ENCODE peak calls at places on chromosome 6, in six cellular contexts. P is lower leg skin, Q is body of pancreas, W is left lung, E is AG10803, Z is mammary epithelial cell. B is an unnamed sample.

GRCh38 chr6:376823-377571 is 14.6 kb upstream of the IRF4 start:
- DNase-seq in P (no peak), Q (no peak), W (no peak), E (no peak), Z (no peak), B (no peak)

GRCh38 chr6:122947355-122947754 is 48.7 kb upstream of the CLVS2 start:
- DNase-seq in P (no peak), Q (no peak), W (no peak), E (no peak), Z (peak; percentile 7), B (peak; percentile 35)

GRCh38 chr6:146543940-146544661 is 468 bp downstream of the RAB32 start:
- DNase-seq in P (peak; percentile 89), Q (peak; percentile 62), W (peak; percentile 46), E (peak; percentile 64), Z (peak; percentile 48), B (peak; percentile 53)

GRCh38 chr6:39411465-39411864 is 89.0 kb upstream of the KCNK16 start:
- DNase-seq in P (no peak), Q (no peak), W (no peak), E (peak; percentile 59), Z (peak; percentile 71), B (peak; percentile 57)

GRCh38 chr6:106568518-106568917 is 60.8 kb downstream of the RTN4IP1 start:
- DNase-seq in P (no peak), Q (no peak), W (no peak), E (no peak), Z (peak; percentile 53), B (no peak)

GRCh38 chr6:69957990-69958559 is 91.7 kb downstream of the COL19A1 start:
- DNase-seq in P (no peak), Q (no peak), W (no peak), E (no peak), Z (no peak), B (peak; percentile 1)

GRCh38 chr6:129050086-129050485 is 167.1 kb downstream of the LAMA2 start:
- DNase-seq in P (no peak), Q (no peak), W (no peak), E (peak; percentile 51), Z (peak; percentile 8), B (no peak)

GRCh38 chr6:156175971-156176421 is 601.2 kb upstream of the ARID1B start:
- DNase-seq in P (no peak), Q (peak; percentile 46), W (no peak), E (no peak), Z (no peak), B (no peak)

GRCh38 chr6:96990462-96990861 is 65.9 kb downstream of the KLHL32 start:
- DNase-seq in P (no peak), Q (no peak), W (no peak), E (no peak), Z (no peak), B (no peak)

GRCh38 chr6:37222125-37222967 is 35.2 kb upstream of the TBC1D22B start:
- DNase-seq in P (peak; percentile 91), Q (peak; percentile 94), W (peak; percentile 90), E (peak; percentile 64), Z (peak; percentile 93), B (peak; percentile 89)

GRCh38 chr6:54958446-54958845 is 111.9 kb downstream of the FAM83B start:
- DNase-seq in P (no peak), Q (no peak), W (no peak), E (no peak), Z (no peak), B (no peak)

GRCh38 chr6:73694711-73695411 is 1.1 kb upstream of the CD109 start:
- DNase-seq in P (no peak), Q (no peak), W (no peak), E (peak; percentile 71), Z (peak; percentile 82), B (peak; percentile 56)

GRCh38 chr6:25963426-25964123 is 973 bp downstream of the TRIM38 start:
- DNase-seq in P (peak; percentile 40), Q (peak; percentile 12), W (no peak), E (peak; percentile 20), Z (peak; percentile 64), B (peak; percentile 49)

GRCh38 chr6:43807228-43808061 is 37.4 kb downstream of the VEGFA start:
- DNase-seq in P (no peak), Q (peak; percentile 69), W (no peak), E (no peak), Z (no peak), B (peak; percentile 12)

GRCh38 chr6:98179606-98180005 is 654.8 kb upstream of the POU3F2 start:
- DNase-seq in P (peak; percentile 70), Q (no peak), W (no peak), E (no peak), Z (no peak), B (no peak)

GRCh38 chr6:81894788-81895221 is 142.3 kb upstream of the TENT5A start:
- DNase-seq in P (peak; percentile 86), Q (no peak), W (no peak), E (peak; percentile 23), Z (no peak), B (no peak)

GRCh38 chr6:150037526-150038201 is 12.3 kb upstream of the RAET1L start:
- DNase-seq in P (no peak), Q (no peak), W (no peak), E (no peak), Z (no peak), B (no peak)

GRCh38 chr6:125188037-125188436 is 34.5 kb downstream of the TPD52L1 start:
- DNase-seq in P (no peak), Q (no peak), W (no peak), E (peak; percentile 30), Z (no peak), B (peak; percentile 67)

GRCh38 chr6:158081657-158081935 is 86.5 kb downstream of the SERAC1 start:
- DNase-seq in P (no peak), Q (no peak), W (peak; percentile 70), E (no peak), Z (no peak), B (peak; percentile 22)

GRCh38 chr6:147834377-147834776 is 325.9 kb downstream of the SAMD5 start:
- DNase-seq in P (no peak), Q (no peak), W (no peak), E (no peak), Z (no peak), B (peak; percentile 22)

GRCh38 chr6:54071941-54072340 is 39.3 kb upstream of the MLIP start:
- DNase-seq in P (no peak), Q (no peak), W (no peak), E (no peak), Z (no peak), B (no peak)

GRCh38 chr6:110255356-110255755 is 75.1 kb downstream of the CDC40 start:
- DNase-seq in P (no peak), Q (no peak), W (no peak), E (peak; percentile 25), Z (peak; percentile 9), B (peak; percentile 58)

GRCh38 chr6:18432180-18432579 is 45.0 kb downstream of the RNF144B start:
- DNase-seq in P (no peak), Q (no peak), W (no peak), E (peak; percentile 53), Z (peak; percentile 93), B (peak; percentile 33)

GRCh38 chr6:41426888-41427641 is 91.7 kb downstream of the NCR2 start:
- DNase-seq in P (no peak), Q (no peak), W (no peak), E (no peak), Z (no peak), B (no peak)

GRCh38 chr6:41424370-41425058 is 89.1 kb downstream of the NCR2 start:
- DNase-seq in P (peak; percentile 97), Q (peak; percentile 92), W (peak; percentile 69), E (peak; percentile 72), Z (peak; percentile 55), B (peak; percentile 83)

GRCh38 chr6:41426438-41426851 is 91.0 kb downstream of the NCR2 start:
- DNase-seq in P (no peak), Q (no peak), W (no peak), E (no peak), Z (no peak), B (no peak)

GRCh38 chr6:41427642-41428401 is 92.4 kb downstream of the NCR2 start:
- DNase-seq in P (no peak), Q (peak; percentile 81), W (peak; percentile 59), E (no peak), Z (peak; percentile 32), B (no peak)

GRCh38 chr6:41425511-41425910 is 90.1 kb downstream of the NCR2 start:
- DNase-seq in P (no peak), Q (no peak), W (no peak), E (no peak), Z (no peak), B (no peak)
- H3K4me3 ChIP-seq in P (no peak overlapping the region), Q (no peak overlapping the region), W (no peak overlapping the region), E (no peak overlapping the region), Z (no peak overlapping the region), B (no peak overlapping the region)

GRCh38 chr6:11221623-11222384 is 10.7 kb downstream of the NEDD9 start:
- DNase-seq in P (no peak), Q (no peak), W (no peak), E (no peak), Z (no peak), B (peak; percentile 17)

GRCh38 chr6:11223296-11223695 is 9.2 kb downstream of the NEDD9 start:
- DNase-seq in P (no peak), Q (no peak), W (no peak), E (no peak), Z (peak; percentile 52), B (peak; percentile 18)

GRCh38 chr6:11224966-11225463 is 7.5 kb downstream of the NEDD9 start:
- DNase-seq in P (no peak), Q (no peak), W (no peak), E (no peak), Z (no peak), B (no peak)

GRCh38 chr6:11224252-11224965 is 8.1 kb downstream of the NEDD9 start:
- DNase-seq in P (no peak), Q (no peak), W (no peak), E (no peak), Z (no peak), B (peak; percentile 51)

GRCh38 chr6:11222385-11223277 is 9.8 kb downstream of the NEDD9 start:
- DNase-seq in P (no peak), Q (no peak), W (no peak), E (no peak), Z (peak; percentile 36), B (peak; percentile 10)
- H3K4me3 ChIP-seq in P (no peak overlapping the region), Q (no peak overlapping the region), W (no peak overlapping the region), E (no peak overlapping the region), Z (no peak overlapping the region), B (no peak overlapping the region)

DNA sequence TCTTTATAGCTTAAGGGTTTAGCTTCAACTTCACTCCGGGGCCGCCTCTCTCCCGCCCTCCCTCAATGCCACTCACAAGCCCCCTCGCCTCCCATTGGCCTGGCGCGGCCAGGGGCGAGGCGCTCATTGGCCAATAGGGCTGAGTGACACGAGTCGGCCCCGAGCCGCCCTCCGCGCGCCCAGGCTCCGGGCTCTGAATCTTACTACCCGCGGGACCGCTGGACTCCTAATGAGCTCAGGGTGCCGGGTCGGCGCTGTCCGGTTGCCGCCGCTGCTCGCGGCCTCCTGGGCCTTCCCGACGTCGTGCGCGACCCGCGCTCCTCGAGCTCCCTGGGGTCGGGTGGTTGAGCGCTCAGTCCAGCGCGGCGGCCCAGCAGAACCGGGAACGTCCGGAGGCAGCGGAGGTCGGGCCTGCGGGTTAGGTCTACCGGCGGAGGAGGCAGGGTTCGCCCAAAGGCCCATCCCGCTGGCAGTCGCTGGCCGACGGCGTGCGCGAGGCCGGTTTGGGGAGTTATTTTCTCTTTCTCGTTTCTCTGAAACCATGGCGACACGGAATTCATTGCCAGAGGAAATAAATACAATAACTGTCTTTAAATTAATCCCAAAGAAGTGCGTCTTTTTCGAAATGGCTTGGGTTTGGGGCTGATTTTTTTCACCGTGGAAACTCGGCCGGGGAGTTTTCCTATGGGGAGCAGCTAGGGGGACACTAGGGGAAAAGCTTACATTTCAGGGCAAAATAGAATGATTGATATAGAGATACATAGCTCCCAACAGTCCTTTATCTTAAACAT is at the start of gene SIM1:
- DNase-seq in P (peak; percentile 97), Q (peak; percentile 92), W (no peak), E (peak; percentile 94), Z (peak; percentile 53), B (peak; percentile 74)
- H3K4me3 ChIP-seq in P (peak within 1 kb of the TSS; percentile 24), Q (peak within 1 kb of the TSS; percentile 31), W (no peak within 1 kb of the TSS), E (peak within 1 kb of the TSS; percentile 84), Z (peak within 1 kb of the TSS; percentile 38), B (peak within 1 kb of the TSS; percentile 40)

GRCh38 chr6:3749390-3749978 is 2.0 kb downstream of the PXDC1 start:
- DNase-seq in P (peak; percentile 93), Q (peak; percentile 70), W (peak; percentile 54), E (no peak), Z (peak; percentile 46), B (no peak)
- H3K4me3 ChIP-seq in P (peak overlapping the region; percentile 87), Q (no peak overlapping the region), W (peak overlapping the region; percentile 79), E (peak overlapping the region; percentile 94), Z (peak overlapping the region; percentile 94), B (peak overlapping the region; percentile 67)